ENCODE peak calls at places on chromosomes 16 and 17, in five cellular contexts. One of them, this sample, is unnamed.

GRCh38 chr16:1338119-1338730 is 4.8 kb downstream of the BAIAP3 start:
- DNase-seq in GM23338: peak; percentile 67
- DNase-seq in cardiac fibroblast: no peak
- DNase-seq in tibial artery: no peak
- DNase-seq in naive thymus-derived CD4-positive, alpha-beta T cell: no peak
- DNase-seq in this sample: no peak

GRCh38 chr17:80826955-80827645 is 164.5 kb upstream of the CHMP6 start:
- DNase-seq in cardiac fibroblast: peak; percentile 98
- DNase-seq in tibial artery: peak; percentile 90
- DNase-seq in GM23338: no peak
- DNase-seq in naive thymus-derived CD4-positive, alpha-beta T cell: no peak
- DNase-seq in this sample: peak; percentile 96

GRCh38 chr16:74448990-74449389 is 27.7 kb upstream of the CLEC18B start:
- DNase-seq in GM23338: no peak
- DNase-seq in naive thymus-derived CD4-positive, alpha-beta T cell: no peak
- DNase-seq in tibial artery: peak; percentile 84
- DNase-seq in cardiac fibroblast: peak; percentile 97
- DNase-seq in this sample: peak; percentile 87

GRCh38 chr16:89918453-89919347 is at the start of gene MC1R:
- DNase-seq in cardiac fibroblast: peak; percentile 66
- DNase-seq in GM23338: peak; percentile 71
- DNase-seq in tibial artery: no peak
- DNase-seq in naive thymus-derived CD4-positive, alpha-beta T cell: no peak
- DNase-seq in this sample: no peak

GRCh38 chr17:34378664-34379101 is 15.7 kb upstream of the CCL1 start:
- DNase-seq in naive thymus-derived CD4-positive, alpha-beta T cell: no peak
- DNase-seq in tibial artery: no peak
- DNase-seq in cardiac fibroblast: no peak
- DNase-seq in GM23338: no peak
- DNase-seq in this sample: no peak

GRCh38 chr16:85458952-85459351 is 154.2 kb upstream of the GSE1 start:
- DNase-seq in naive thymus-derived CD4-positive, alpha-beta T cell: no peak
- DNase-seq in cardiac fibroblast: no peak
- DNase-seq in tibial artery: no peak
- DNase-seq in GM23338: no peak
- DNase-seq in this sample: no peak

GRCh38 chr16:81626181-81626674 is 152.9 kb upstream of the PLCG2 start:
- DNase-seq in cardiac fibroblast: no peak
- DNase-seq in naive thymus-derived CD4-positive, alpha-beta T cell: no peak
- DNase-seq in tibial artery: no peak
- DNase-seq in GM23338: no peak
- DNase-seq in this sample: no peak

GRCh38 chr16:78249056-78249455 is 149.6 kb downstream of the WWOX start:
- DNase-seq in tibial artery: no peak
- DNase-seq in cardiac fibroblast: no peak
- DNase-seq in naive thymus-derived CD4-positive, alpha-beta T cell: no peak
- DNase-seq in GM23338: peak; percentile 61
- DNase-seq in this sample: no peak

DNA sequence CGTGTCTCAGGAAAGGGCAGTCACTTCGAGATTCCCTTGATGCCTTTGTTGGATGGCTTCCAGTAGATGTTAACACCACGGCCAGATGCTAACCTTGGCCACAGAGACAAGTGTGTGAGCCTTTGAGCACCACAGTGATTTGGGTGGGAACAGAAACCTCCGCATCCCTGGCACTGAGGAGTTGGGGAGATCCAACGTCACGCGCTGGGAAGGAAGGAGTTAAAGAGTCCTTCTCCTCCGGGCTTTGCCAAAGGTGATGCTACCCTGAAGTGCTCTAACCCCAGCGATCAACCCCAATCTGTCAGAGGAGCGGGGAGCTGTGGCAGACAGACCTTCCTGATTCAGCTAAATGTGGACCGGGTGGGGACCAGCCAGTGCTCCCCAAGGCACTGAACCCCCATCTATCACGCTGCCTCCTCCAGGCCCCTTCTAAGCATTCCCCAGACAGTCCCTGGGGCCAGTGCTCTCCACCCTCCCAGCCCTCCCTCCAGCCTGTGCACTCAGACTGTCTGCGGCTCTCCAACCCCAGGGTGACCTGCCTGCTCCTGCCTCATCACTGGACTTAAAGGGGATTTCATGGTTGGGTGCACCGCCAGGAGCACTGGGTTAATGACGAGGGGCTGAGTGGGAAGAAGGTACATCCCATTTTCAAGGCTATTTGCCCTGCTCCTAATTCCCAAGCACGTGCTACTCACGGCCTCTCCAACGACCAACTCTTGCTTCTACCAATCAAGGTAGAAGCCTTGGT is 3.2 kb upstream of the ABR start:
- DNase-seq in cardiac fibroblast: no peak
- DNase-seq in naive thymus-derived CD4-positive, alpha-beta T cell: no peak
- DNase-seq in GM23338: no peak
- DNase-seq in tibial artery: no peak
- DNase-seq in this sample: no peak
- H3K4me3 ChIP-seq in cardiac fibroblast: no peak overlapping the region
- H3K4me3 ChIP-seq in naive thymus-derived CD4-positive, alpha-beta T cell: no peak overlapping the region
- H3K4me3 ChIP-seq in GM23338: no peak overlapping the region
- H3K4me3 ChIP-seq in tibial artery: no peak overlapping the region
- H3K4me3 ChIP-seq in this sample: no peak overlapping the region

DNA sequence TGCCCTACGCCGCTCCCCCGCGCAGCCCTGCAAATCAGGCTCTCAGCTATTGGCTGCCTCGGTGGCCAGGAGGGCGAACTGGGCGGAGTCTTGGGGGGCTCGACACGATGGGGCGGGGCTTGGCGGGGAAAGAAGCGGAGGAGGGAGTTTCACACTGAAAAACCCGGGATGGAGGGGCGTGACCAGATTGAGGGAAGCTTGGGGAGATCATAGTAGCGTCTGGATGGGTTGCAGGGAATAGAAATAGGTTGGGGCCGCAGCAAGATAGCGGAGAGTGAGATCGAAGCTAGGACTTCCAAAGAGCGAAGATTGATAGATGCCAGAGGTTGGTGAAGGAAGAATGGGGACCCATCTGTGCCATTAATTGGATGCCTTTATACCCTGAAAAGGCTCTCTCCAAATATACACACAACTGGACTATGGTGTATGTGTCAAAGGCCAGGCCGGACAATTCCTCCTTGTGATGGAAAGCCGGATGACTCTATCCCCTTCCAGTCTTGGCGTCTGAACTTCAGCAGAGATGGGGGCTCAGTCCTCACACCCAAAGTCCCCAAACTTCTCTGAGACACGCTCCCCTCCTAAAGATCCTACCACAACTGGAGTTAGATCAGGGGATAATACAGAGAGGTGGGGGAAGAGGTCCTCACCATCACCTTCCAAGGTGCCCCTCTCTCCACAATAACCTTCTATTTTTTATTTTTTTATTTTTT is 384 bp upstream of the STAC2 start:
- DNase-seq in naive thymus-derived CD4-positive, alpha-beta T cell: no peak
- DNase-seq in GM23338: peak; percentile 99
- DNase-seq in tibial artery: peak; percentile 97
- DNase-seq in cardiac fibroblast: peak; percentile 64
- DNase-seq in this sample: no peak
- H3K4me3 ChIP-seq in naive thymus-derived CD4-positive, alpha-beta T cell: no peak overlapping the region
- H3K4me3 ChIP-seq in GM23338: peak overlapping the region; percentile 81
- H3K4me3 ChIP-seq in tibial artery: peak overlapping the region; percentile 74
- H3K4me3 ChIP-seq in cardiac fibroblast: peak overlapping the region; percentile 36
- H3K4me3 ChIP-seq in this sample: peak overlapping the region; percentile 43

GRCh38 chr17:75340636-75341035 is 51.4 kb upstream of the SLC25A19 start:
- DNase-seq in GM23338: no peak
- DNase-seq in tibial artery: no peak
- DNase-seq in naive thymus-derived CD4-positive, alpha-beta T cell: no peak
- DNase-seq in cardiac fibroblast: no peak
- DNase-seq in this sample: no peak

GRCh38 chr17:75344664-75345063 is 55.4 kb upstream of the SLC25A19 start:
- DNase-seq in cardiac fibroblast: no peak
- DNase-seq in GM23338: peak; percentile 33
- DNase-seq in tibial artery: no peak
- DNase-seq in naive thymus-derived CD4-positive, alpha-beta T cell: no peak
- DNase-seq in this sample: no peak

GRCh38 chr17:75343007-75343406 is 53.8 kb upstream of the SLC25A19 start:
- DNase-seq in cardiac fibroblast: no peak
- DNase-seq in GM23338: no peak
- DNase-seq in tibial artery: no peak
- DNase-seq in naive thymus-derived CD4-positive, alpha-beta T cell: no peak
- DNase-seq in this sample: no peak

GRCh38 chr17:75338335-75338734 is 49.1 kb upstream of the SLC25A19 start:
- DNase-seq in cardiac fibroblast: no peak
- DNase-seq in tibial artery: no peak
- DNase-seq in naive thymus-derived CD4-positive, alpha-beta T cell: no peak
- DNase-seq in GM23338: no peak
- DNase-seq in this sample: peak; percentile 25

GRCh38 chr17:75341784-75342183 is 52.6 kb upstream of the SLC25A19 start:
- DNase-seq in cardiac fibroblast: no peak
- DNase-seq in naive thymus-derived CD4-positive, alpha-beta T cell: no peak
- DNase-seq in GM23338: no peak
- DNase-seq in tibial artery: no peak
- DNase-seq in this sample: no peak
- H3K4me3 ChIP-seq in cardiac fibroblast: no peak overlapping the region
- H3K4me3 ChIP-seq in naive thymus-derived CD4-positive, alpha-beta T cell: no peak overlapping the region
- H3K4me3 ChIP-seq in GM23338: no peak overlapping the region
- H3K4me3 ChIP-seq in tibial artery: no peak overlapping the region
- H3K4me3 ChIP-seq in this sample: no peak overlapping the region

DNA sequence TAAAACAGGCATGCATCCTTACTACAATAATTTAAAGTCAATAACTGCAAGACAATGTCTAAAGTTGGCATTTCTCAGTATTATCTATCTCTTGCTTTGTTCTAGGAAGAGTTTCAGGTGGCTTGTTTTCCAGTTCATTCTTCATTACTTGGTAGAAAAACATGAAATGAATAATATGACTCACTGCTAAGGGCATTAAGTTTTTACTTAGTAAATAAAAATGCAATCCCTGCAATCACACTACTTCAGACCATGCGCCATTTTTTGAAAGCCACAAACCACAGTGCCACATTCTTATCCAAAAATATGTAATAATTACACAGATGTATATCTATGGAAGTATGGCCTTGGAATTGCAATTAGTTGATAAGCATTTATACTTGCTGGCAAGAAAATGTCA is 55.4 kb downstream of the CREBBP start:
- DNase-seq in tibial artery: no peak
- DNase-seq in naive thymus-derived CD4-positive, alpha-beta T cell: no peak
- DNase-seq in GM23338: no peak
- DNase-seq in cardiac fibroblast: peak; percentile 45
- DNase-seq in this sample: no peak
- H3K4me3 ChIP-seq in tibial artery: no peak overlapping the region
- H3K4me3 ChIP-seq in naive thymus-derived CD4-positive, alpha-beta T cell: no peak overlapping the region
- H3K4me3 ChIP-seq in GM23338: no peak overlapping the region
- H3K4me3 ChIP-seq in cardiac fibroblast: no peak overlapping the region
- H3K4me3 ChIP-seq in this sample: no peak overlapping the region

GRCh38 chr17:13986855-13987254 is 82.4 kb upstream of the COX10 start:
- DNase-seq in tibial artery: no peak
- DNase-seq in naive thymus-derived CD4-positive, alpha-beta T cell: no peak
- DNase-seq in cardiac fibroblast: no peak
- DNase-seq in GM23338: no peak
- DNase-seq in this sample: no peak
- H3K4me3 ChIP-seq in tibial artery: no peak overlapping the region
- H3K4me3 ChIP-seq in naive thymus-derived CD4-positive, alpha-beta T cell: no peak overlapping the region
- H3K4me3 ChIP-seq in cardiac fibroblast: no peak overlapping the region
- H3K4me3 ChIP-seq in GM23338: no peak overlapping the region
- H3K4me3 ChIP-seq in this sample: no peak overlapping the region